ENCODE peak calls at places on chromosome 2, in five cellular contexts. One of them, this sample, is unnamed.

GRCh38 chr2:57490746-57491145 is 555.9 kb upstream of the VRK2 start:
- DNase-seq in T-cell: no peak
- DNase-seq in tibial nerve: no peak
- DNase-seq in KG1: no peak
- DNase-seq in CD8-positive, alpha-beta T cell: no peak
- DNase-seq in this sample: no peak

GRCh38 chr2:32977228-32977758 is 30.5 kb downstream of the LTBP1 start:
- DNase-seq in T-cell: no peak
- DNase-seq in tibial nerve: no peak
- DNase-seq in KG1: no peak
- DNase-seq in CD8-positive, alpha-beta T cell: no peak
- DNase-seq in this sample: no peak

GRCh38 chr2:39845460-39846146 is 66.5 kb upstream of the THUMPD2 start:
- DNase-seq in T-cell: no peak
- DNase-seq in tibial nerve: no peak
- DNase-seq in KG1: no peak
- DNase-seq in CD8-positive, alpha-beta T cell: no peak
- DNase-seq in this sample: no peak

GRCh38 chr2:51734115-51734514 is 702.2 kb upstream of the NRXN1 start:
- DNase-seq in T-cell: no peak
- DNase-seq in tibial nerve: no peak
- DNase-seq in KG1: no peak
- DNase-seq in CD8-positive, alpha-beta T cell: no peak
- DNase-seq in this sample: no peak

GRCh38 chr2:78417355-78417754 is 608.1 kb upstream of the REG3G start:
- DNase-seq in T-cell: no peak
- DNase-seq in tibial nerve: no peak
- DNase-seq in KG1: no peak
- DNase-seq in CD8-positive, alpha-beta T cell: no peak
- DNase-seq in this sample: no peak

GRCh38 chr2:42035241-42035640 is 12.6 kb upstream of the PKDCC start:
- DNase-seq in T-cell: no peak
- DNase-seq in tibial nerve: no peak
- DNase-seq in KG1: no peak
- DNase-seq in CD8-positive, alpha-beta T cell: no peak
- DNase-seq in this sample: no peak

GRCh38 chr2:224968051-224968450 is 74.2 kb downstream of the DOCK10 start:
- DNase-seq in T-cell: no peak
- DNase-seq in tibial nerve: no peak
- DNase-seq in KG1: no peak
- DNase-seq in CD8-positive, alpha-beta T cell: no peak
- DNase-seq in this sample: no peak

GRCh38 chr2:192016265-192016664 is 169.4 kb upstream of the CAVIN2 start:
- DNase-seq in T-cell: no peak
- DNase-seq in tibial nerve: no peak
- DNase-seq in KG1: no peak
- DNase-seq in CD8-positive, alpha-beta T cell: no peak
- DNase-seq in this sample: no peak

This sample was measured in non-pigmented ciliary epithelial cell.